ENCODE peak calls at places on chromosomes 11 and 22, in eight cellular contexts. One of them, this sample, is unnamed.

GRCh38 chr11:86446163-86446923 is 71.7 kb downstream of the CCDC81 start:
- DNase-seq in activated T-helper 1 cell treated with anti-CD3 and anti-CD28 coated beads, Interleukin-12 subunit alpha, Interleukin-12 subunit beta, Interleukin-2, Interleukin-4 antibody, amounts not matched to agents 30 ng/mL and 10 ng/mL and 1 ng/mL, durations not matched to agents 14 hours and 24 hours and 36 hours: no peak
- DNase-seq in EH: no peak
- DNase-seq in cardiac fibroblast: no peak
- DNase-seq in stimulated activated CD4-positive, alpha-beta T cell treated with anti-CD3 and anti-CD28 coated beads, Interleukin-15, amount 100 ng/mL, for 1 hour: no peak
- DNase-seq in thoracic aorta: no peak
- DNase-seq in iris pigment epithelial cell: no peak
- DNase-seq in left colon: no peak
- DNase-seq in this sample: no peak

GRCh38 chr11:130620566-130620965 is 172.1 kb downstream of the ADAMTS15 start:
- DNase-seq in activated T-helper 1 cell treated with anti-CD3 and anti-CD28 coated beads, Interleukin-12 subunit alpha, Interleukin-12 subunit beta, Interleukin-2, Interleukin-4 antibody, amounts not matched to agents 30 ng/mL and 10 ng/mL and 1 ng/mL, durations not matched to agents 14 hours and 24 hours and 36 hours: no peak
- DNase-seq in EH: no peak
- DNase-seq in cardiac fibroblast: no peak
- DNase-seq in stimulated activated CD4-positive, alpha-beta T cell treated with anti-CD3 and anti-CD28 coated beads, Interleukin-15, amount 100 ng/mL, for 1 hour: no peak
- DNase-seq in thoracic aorta: no peak
- DNase-seq in iris pigment epithelial cell: no peak
- DNase-seq in left colon: no peak
- DNase-seq in this sample: no peak

GRCh38 chr11:2694995-2695939 is 4.5 kb downstream of the KCNQ1OT1 start:
- DNase-seq in activated T-helper 1 cell treated with anti-CD3 and anti-CD28 coated beads, Interleukin-12 subunit alpha, Interleukin-12 subunit beta, Interleukin-2, Interleukin-4 antibody, amounts not matched to agents 30 ng/mL and 10 ng/mL and 1 ng/mL, durations not matched to agents 14 hours and 24 hours and 36 hours: no peak
- DNase-seq in EH: no peak
- DNase-seq in cardiac fibroblast: no peak
- DNase-seq in stimulated activated CD4-positive, alpha-beta T cell treated with anti-CD3 and anti-CD28 coated beads, Interleukin-15, amount 100 ng/mL, for 1 hour: no peak
- DNase-seq in thoracic aorta: no peak
- DNase-seq in iris pigment epithelial cell: no peak
- DNase-seq in left colon: no peak
- DNase-seq in this sample: no peak

GRCh38 chr11:101348786-101349185 is 219.2 kb upstream of the PGR start:
- DNase-seq in activated T-helper 1 cell treated with anti-CD3 and anti-CD28 coated beads, Interleukin-12 subunit alpha, Interleukin-12 subunit beta, Interleukin-2, Interleukin-4 antibody, amounts not matched to agents 30 ng/mL and 10 ng/mL and 1 ng/mL, durations not matched to agents 14 hours and 24 hours and 36 hours: no peak
- DNase-seq in EH: peak; percentile 32
- DNase-seq in cardiac fibroblast: no peak
- DNase-seq in stimulated activated CD4-positive, alpha-beta T cell treated with anti-CD3 and anti-CD28 coated beads, Interleukin-15, amount 100 ng/mL, for 1 hour: no peak
- DNase-seq in thoracic aorta: no peak
- DNase-seq in iris pigment epithelial cell: no peak
- DNase-seq in left colon: no peak
- DNase-seq in this sample: no peak

GRCh38 chr11:115941044-115941443 is 436.8 kb upstream of the CADM1 start:
- DNase-seq in activated T-helper 1 cell treated with anti-CD3 and anti-CD28 coated beads, Interleukin-12 subunit alpha, Interleukin-12 subunit beta, Interleukin-2, Interleukin-4 antibody, amounts not matched to agents 30 ng/mL and 10 ng/mL and 1 ng/mL, durations not matched to agents 14 hours and 24 hours and 36 hours: no peak
- DNase-seq in EH: no peak
- DNase-seq in cardiac fibroblast: no peak
- DNase-seq in stimulated activated CD4-positive, alpha-beta T cell treated with anti-CD3 and anti-CD28 coated beads, Interleukin-15, amount 100 ng/mL, for 1 hour: no peak
- DNase-seq in thoracic aorta: no peak
- DNase-seq in iris pigment epithelial cell: no peak
- DNase-seq in left colon: no peak
- DNase-seq in this sample: no peak

GRCh38 chr11:120257346-120257745 is 17.4 kb downstream of the POU2F3 start:
- DNase-seq in activated T-helper 1 cell treated with anti-CD3 and anti-CD28 coated beads, Interleukin-12 subunit alpha, Interleukin-12 subunit beta, Interleukin-2, Interleukin-4 antibody, amounts not matched to agents 30 ng/mL and 10 ng/mL and 1 ng/mL, durations not matched to agents 14 hours and 24 hours and 36 hours: no peak
- DNase-seq in EH: no peak
- DNase-seq in cardiac fibroblast: no peak
- DNase-seq in stimulated activated CD4-positive, alpha-beta T cell treated with anti-CD3 and anti-CD28 coated beads, Interleukin-15, amount 100 ng/mL, for 1 hour: no peak
- DNase-seq in thoracic aorta: no peak
- DNase-seq in iris pigment epithelial cell: no peak
- DNase-seq in left colon: no peak
- DNase-seq in this sample: no peak

GRCh38 chr11:125413226-125413625 is 82.8 kb downstream of the FEZ1 start:
- DNase-seq in activated T-helper 1 cell treated with anti-CD3 and anti-CD28 coated beads, Interleukin-12 subunit alpha, Interleukin-12 subunit beta, Interleukin-2, Interleukin-4 antibody, amounts not matched to agents 30 ng/mL and 10 ng/mL and 1 ng/mL, durations not matched to agents 14 hours and 24 hours and 36 hours: no peak
- DNase-seq in EH: no peak
- DNase-seq in cardiac fibroblast: no peak
- DNase-seq in stimulated activated CD4-positive, alpha-beta T cell treated with anti-CD3 and anti-CD28 coated beads, Interleukin-15, amount 100 ng/mL, for 1 hour: no peak
- DNase-seq in thoracic aorta: no peak
- DNase-seq in iris pigment epithelial cell: no peak
- DNase-seq in left colon: no peak
- DNase-seq in this sample: no peak

GRCh38 chr22:38270091-38270972 is 2.5 kb downstream of the TMEM184B start:
- DNase-seq in activated T-helper 1 cell treated with anti-CD3 and anti-CD28 coated beads, Interleukin-12 subunit alpha, Interleukin-12 subunit beta, Interleukin-2, Interleukin-4 antibody, amounts not matched to agents 30 ng/mL and 10 ng/mL and 1 ng/mL, durations not matched to agents 14 hours and 24 hours and 36 hours: no peak
- DNase-seq in EH: peak; percentile 54
- DNase-seq in cardiac fibroblast: peak; percentile 20
- DNase-seq in stimulated activated CD4-positive, alpha-beta T cell treated with anti-CD3 and anti-CD28 coated beads, Interleukin-15, amount 100 ng/mL, for 1 hour: no peak
- DNase-seq in thoracic aorta: no peak
- DNase-seq in iris pigment epithelial cell: no peak
- DNase-seq in left colon: no peak
- DNase-seq in this sample: no peak